ENCODE peak calls at places on chromosomes 11 and 22, in nine cellular contexts. E, F, I, T, K, M, N, D and J are unnamed samples.

GRCh38 chr22:47355776-47356432 is 593.5 kb downstream of the TBC1D22A start:
- DNase-seq in E (no peak), F (no peak), I (no peak), T (no peak), K (no peak), M (no peak), N (peak), D (no peak), J (no peak)

GRCh38 chr22:20758688-20759087 is 15.2 kb upstream of the SERPIND1 start:
- DNase-seq in E (no peak), F (no peak), I (no peak), T (no peak), K (no peak), M (no peak), N (no peak), D (no peak), J (no peak)

GRCh38 chr11:69627551-69627950 is 13.4 kb upstream of the CCND1 start:
- DNase-seq in E (no peak), F (no peak), I (no peak), T (no peak), K (no peak), M (no peak), N (no peak), D (no peak), J (no peak)

GRCh38 chr11:64842851-64843841 is 1.3 kb downstream of the CDC42BPG start:
- DNase-seq in E (peak), F (no peak), I (no peak), T (no peak), K (no peak), M (peak), N (no peak), D (no peak), J (no peak)

GRCh38 chr11:113351061-113351460 is 36.5 kb upstream of the ANKK1 start:
- DNase-seq in E (no peak), F (no peak), I (no peak), T (no peak), K (no peak), M (no peak), N (no peak), D (no peak), J (no peak)

GRCh38 chr11:67641302-67642147 is 2.0 kb upstream of the TBX10 start:
- DNase-seq in E (no peak), F (no peak), I (no peak), T (no peak), K (no peak), M (no peak), N (no peak), D (no peak), J (no peak)

GRCh38 chr22:36955691-36956090 is 42.3 kb downstream of the CSF2RB start:
- DNase-seq in E (no peak), F (no peak), I (no peak), T (no peak), K (no peak), M (no peak), N (no peak), D (no peak), J (no peak)

GRCh38 chr11:112525270-112525669 is 264.6 kb upstream of the PLET1 start:
- DNase-seq in E (no peak), F (peak), I (peak), T (no peak), K (peak), M (no peak), N (no peak), D (no peak), J (peak)

GRCh38 chr11:123235117-123235686 is 40.2 kb upstream of the CLMP start:
- DNase-seq in E (peak), F (peak), I (no peak), T (peak), K (no peak), M (no peak), N (peak), D (no peak), J (peak)

GRCh38 chr22:25006354-25006753 is 53.8 kb downstream of the KIAA1671 start:
- DNase-seq in E (no peak), F (no peak), I (no peak), T (no peak), K (no peak), M (no peak), N (no peak), D (no peak), J (no peak)

GRCh38 chr22:35195821-35196220 is 61.5 kb upstream of the HMGXB4 start:
- DNase-seq in E (no peak), F (no peak), I (no peak), T (no peak), K (no peak), M (no peak), N (no peak), D (no peak), J (no peak)

GRCh38 chr11:62542750-62543567 is 3.6 kb downstream of the AHNAK start:
- DNase-seq in E (peak), F (peak), I (peak), T (peak), K (peak), M (peak), N (peak), D (peak), J (peak)

GRCh38 chr22:43118953-43119458 is 8.5 kb downstream of the BIK start:
- DNase-seq in E (no peak), F (peak), I (no peak), T (peak), K (no peak), M (no peak), N (no peak), D (no peak), J (peak)

GRCh38 chr11:108278546-108278945 is 55.7 kb downstream of the ATM start:
- DNase-seq in E (no peak), F (peak), I (no peak), T (peak), K (peak), M (no peak), N (no peak), D (no peak), J (peak)

GRCh38 chr11:124670732-124671131 is 2.8 kb downstream of the SIAE start:
- DNase-seq in E (no peak), F (peak), I (no peak), T (no peak), K (no peak), M (no peak), N (no peak), D (peak), J (peak)

GRCh38 chr11:32131321-32131720 is 40.4 kb downstream of the RCN1 start:
- DNase-seq in E (no peak), F (no peak), I (no peak), T (no peak), K (peak), M (no peak), N (no peak), D (no peak), J (peak)

GRCh38 chr11:123570939-123571590 is 83.4 kb downstream of the SCN3B start:
- DNase-seq in E (no peak), F (no peak), I (no peak), T (no peak), K (no peak), M (no peak), N (no peak), D (no peak), J (no peak)

GRCh38 chr11:78171951-78172350 is 16.5 kb downstream of the KCTD21 start:
- DNase-seq in E (no peak), F (no peak), I (no peak), T (no peak), K (no peak), M (no peak), N (no peak), D (no peak), J (no peak)

GRCh38 chr11:75503531-75504099 is 22.1 kb downstream of the GDPD5 start:
- DNase-seq in E (no peak), F (no peak), I (no peak), T (no peak), K (no peak), M (no peak), N (no peak), D (no peak), J (no peak)

GRCh38 chr22:32448980-32449379 is 15.3 kb downstream of the BPIFC start:
- DNase-seq in E (no peak), F (no peak), I (no peak), T (no peak), K (no peak), M (no peak), N (no peak), D (no peak), J (no peak)

GRCh38 chr11:78132475-78132874 is 7.0 kb downstream of the ALG8 start:
- DNase-seq in E (no peak), F (no peak), I (no peak), T (no peak), K (no peak), M (no peak), N (no peak), D (no peak), J (no peak)

GRCh38 chr22:29663230-29663826 is 56.5 kb upstream of the CABP7 start:
- DNase-seq in E (no peak), F (no peak), I (peak), T (no peak), K (peak), M (no peak), N (no peak), D (no peak), J (peak)

GRCh38 chr11:120391854-120392253 is 55.6 kb downstream of the ARHGEF12 start:
- DNase-seq in E (no peak), F (no peak), I (peak), T (no peak), K (peak), M (no peak), N (no peak), D (no peak), J (no peak)